ENCODE peak calls at places on chromosomes 13 and 19, in four cellular contexts. H is GM12865, P is GM23338, S is adipocyte. V is an unnamed sample.
A peak's percentile ranks its signal among the peaks of the same experiment; 100 is the strongest.

GRCh38 chr13:25276748-25277147 is 10.5 kb downstream of the MTMR6 start:
- DNase-seq in H (peak; percentile 15), P (no peak), S (no peak), V (no peak)

GRCh38 chr19:3057275-3057714 is 5.0 kb downstream of the TLE5 start:
- DNase-seq in H (no peak), P (no peak), S (no peak), V (peak; percentile 42)

GRCh38 chr19:31096047-31096446 is 253.2 kb downstream of the TSHZ3 start:
- DNase-seq in H (no peak), P (peak; percentile 22), S (no peak), V (no peak)

GRCh38 chr19:8605514-8605913 is 5.0 kb downstream of the ADAMTS10 start:
- DNase-seq in H (no peak), P (no peak), S (no peak), V (no peak)

GRCh38 chr13:43237616-43238015 is 214.2 kb downstream of the DNAJC15 start:
- DNase-seq in H (no peak), P (no peak), S (no peak), V (no peak)

GRCh38 chr13:73671011-73671410 is 463.2 kb downstream of the KLF12 start:
- DNase-seq in H (no peak), P (no peak), S (no peak), V (no peak)

GRCh38 chr13:40146063-40146462 is 490.6 kb downstream of the COG6 start:
- DNase-seq in H (no peak), P (peak; percentile 59), S (no peak), V (no peak)

GRCh38 chr13:63198076-63198475 is 1782.4 kb upstream of the PCDH20 start:
- DNase-seq in H (no peak), P (no peak), S (peak; percentile 58), V (peak; percentile 57)

GRCh38 chr19:43983912-43984686 is at the start of gene ZNF155:
- DNase-seq in H (peak; percentile 87), P (peak; percentile 99), S (peak; percentile 98), V (peak; percentile 89)

GRCh38 chr19:30106417-30107095 is 164.5 kb downstream of the URI1 start:
- DNase-seq in H (no peak), P (no peak), S (no peak), V (no peak)

GRCh38 chr19:10593820-10594637 is 6.9 kb upstream of the AP1M2 start:
- DNase-seq in H (peak; percentile 86), P (no peak), S (peak; percentile 83), V (no peak)

GRCh38 chr19:51064534-51065220 is at the start of gene KLK13:
- DNase-seq in H (no peak), P (peak; percentile 87), S (no peak), V (no peak)

GRCh38 chr13:39130298-39130697 is 92.0 kb downstream of the NHLRC3 start:
- DNase-seq in H (no peak), P (peak; percentile 28), S (no peak), V (no peak)

GRCh38 chr19:20860339-20860738 is 62.7 kb upstream of the ZNF85 start:
- DNase-seq in H (no peak), P (no peak), S (no peak), V (no peak)

GRCh38 chr13:20998649-20999415 is 62.6 kb downstream of the LATS2 start:
- DNase-seq in H (no peak), P (peak; percentile 48), S (no peak), V (no peak)

GRCh38 chr19:49210108-49210900 is 52.7 kb downstream of the TRPM4 start:
- DNase-seq in H (peak; percentile 37), P (peak; percentile 98), S (peak; percentile 29), V (no peak)

GRCh38 chr19:44620667-44621066 is 7.3 kb downstream of the IGSF23 start:
- DNase-seq in H (no peak), P (no peak), S (no peak), V (no peak)

GRCh38 chr13:67238277-67238859 is 8.2 kb upstream of the PCDH9 start:
- DNase-seq in H (peak; percentile 30), P (peak; percentile 24), S (peak; percentile 73), V (no peak)

GRCh38 chr13:110625771-110626321 is 10.5 kb downstream of the NAXD start:
- DNase-seq in H (no peak), P (no peak), S (no peak), V (no peak)

GRCh38 chr13:27953671-27954405 is 15.3 kb downstream of the CDX2 start:
- DNase-seq in H (peak; percentile 81), P (peak; percentile 92), S (peak; percentile 86), V (no peak)

GRCh38 chr13:60099631-60100420 is 63.9 kb downstream of the DIAPH3 start:
- DNase-seq in H (no peak), P (no peak), S (no peak), V (no peak)

GRCh38 chr13:75788494-75788991 is 152.4 kb downstream of the LMO7 start:
- DNase-seq in H (no peak), P (no peak), S (peak; percentile 87), V (peak; percentile 79)

GRCh38 chr13:100130092-100130491 is 41.2 kb downstream of the PCCA start:
- DNase-seq in H (no peak), P (peak; percentile 41), S (peak; percentile 12), V (no peak)

GRCh38 chr19:56222901-56223300 is 20.8 kb downstream of the ZSCAN5C start:
- DNase-seq in H (no peak), P (no peak), S (no peak), V (no peak)

GRCh38 chr13:114130131-114130707 is 2.2 kb downstream of the RASA3 start:
- DNase-seq in H (peak; percentile 13), P (no peak), S (no peak), V (no peak)

GRCh38 chr13:97567510-97568243 is 133.7 kb downstream of the RAP2A start:
- DNase-seq in H (peak; percentile 68), P (peak; percentile 8), S (no peak), V (peak; percentile 29)

GRCh38 chr19:7904074-7905020 is 670 bp downstream of the MAP2K7 start:
- DNase-seq in H (peak; percentile 71), P (peak; percentile 49), S (peak; percentile 73), V (no peak)

GRCh38 chr13:46386426-46386995 is 541 bp downstream of the RUBCNL start:
- DNase-seq in H (no peak), P (peak; percentile 50), S (peak; percentile 16), V (no peak)

GRCh38 chr13:33518442-33518841 is 232.9 kb upstream of the STARD13 start:
- DNase-seq in H (no peak), P (no peak), S (no peak), V (no peak)

GRCh38 chr13:99655351-99656091 is 154.2 kb downstream of the TM9SF2 start:
- DNase-seq in H (no peak), P (no peak), S (no peak), V (no peak)

GRCh38 chr19:46958542-46958941 is 61.1 kb upstream of the NPAS1 start:
- DNase-seq in H (peak; percentile 44), P (peak; percentile 35), S (peak; percentile 62), V (peak; percentile 65)

GRCh38 chr13:43036386-43037220 is 13.2 kb downstream of the DNAJC15 start:
- DNase-seq in H (no peak), P (peak; percentile 12), S (no peak), V (no peak)

GRCh38 chr19:46604781-46605355 is 3.7 kb downstream of the CALM3 start:
- DNase-seq in H (no peak), P (no peak), S (no peak), V (no peak)

GRCh38 chr13:31440132-31440531 is 240.4 kb downstream of the B3GLCT start:
- DNase-seq in H (no peak), P (no peak), S (no peak), V (no peak)

GRCh38 chr13:36418022-36418805 is 14.1 kb upstream of the CCNA1 start:
- DNase-seq in H (peak; percentile 42), P (peak; percentile 9), S (peak; percentile 78), V (peak; percentile 64)

DNA sequence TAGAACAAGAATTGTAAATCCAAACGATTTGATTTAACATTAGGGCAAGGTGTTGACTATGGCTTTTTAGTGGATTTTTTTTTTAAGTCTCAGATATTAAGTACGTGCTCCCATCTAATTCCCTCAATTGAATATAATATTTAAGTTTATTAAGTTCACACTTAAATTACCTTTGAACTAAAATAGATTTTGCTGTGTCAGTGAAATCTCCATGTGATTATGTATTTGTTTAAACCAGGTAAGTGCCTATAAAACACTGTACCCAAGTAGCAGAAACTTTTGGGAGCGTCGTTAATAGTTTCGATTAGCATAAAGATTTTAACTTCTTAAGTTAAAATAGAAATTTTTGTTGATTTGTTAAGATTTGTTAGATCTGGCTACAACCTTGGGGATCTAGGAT is 1.6 kb downstream of the CLN5 start:
- DNase-seq in H (no peak), P (no peak), S (no peak), V (no peak)
- H3K4me3 ChIP-seq in H (peak overlapping the region; percentile 67), P (peak overlapping the region; percentile 77), S (peak overlapping the region; percentile 94), V (no peak overlapping the region)

DNA sequence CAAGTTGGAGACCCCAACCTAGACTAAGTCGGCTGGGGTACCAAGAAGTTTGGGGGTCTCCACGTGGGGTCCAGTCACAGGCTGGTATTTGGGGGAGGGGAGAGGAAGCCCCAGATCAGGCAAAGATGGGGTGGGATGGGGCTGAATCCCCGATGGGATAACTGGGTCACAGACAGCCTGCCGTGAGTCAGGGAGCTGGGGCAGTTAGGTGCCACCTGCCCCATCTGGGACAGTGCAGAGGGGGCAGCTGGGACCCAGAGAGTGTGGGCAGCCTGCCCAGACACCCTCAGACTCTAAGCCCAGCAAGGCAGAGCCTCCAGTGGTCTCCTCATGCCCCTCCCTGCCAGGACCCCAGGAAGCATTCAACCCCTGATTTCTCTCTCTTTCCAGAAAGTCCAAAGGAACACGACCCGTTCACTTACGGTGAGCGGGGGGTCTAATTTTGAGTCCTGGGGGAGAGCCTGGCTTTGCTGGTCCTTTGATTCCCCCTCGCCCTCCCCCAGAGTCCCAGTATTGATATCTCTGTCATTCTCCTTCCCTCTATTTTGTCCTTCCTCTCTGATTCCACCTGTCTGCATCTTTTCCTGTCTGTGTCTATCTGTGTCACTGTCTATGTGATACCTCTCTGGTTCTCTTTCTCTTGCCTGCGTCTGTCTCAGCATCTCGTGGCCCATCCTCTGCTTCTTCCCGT is 1.7 kb downstream of the FXYD1 start:
- DNase-seq in H (no peak), P (no peak), S (no peak), V (no peak)
- H3K4me3 ChIP-seq in H (no peak overlapping the region), P (peak overlapping the region; percentile 46), S (peak overlapping the region; percentile 74), V (no peak overlapping the region)

GRCh38 chr19:16338470-16339360 is 14.1 kb downstream of the KLF2 start:
- DNase-seq in H (peak; percentile 89), P (peak; percentile 40), S (peak; percentile 81), V (peak; percentile 68)

GRCh38 chr19:16339361-16339725 is 14.7 kb downstream of the KLF2 start:
- DNase-seq in H (no peak), P (no peak), S (no peak), V (no peak)

GRCh38 chr19:16336571-16336970 is 11.9 kb downstream of the KLF2 start:
- DNase-seq in H (no peak), P (no peak), S (peak; percentile 76), V (no peak)

GRCh38 chr19:16340092-16340491 is 15.5 kb downstream of the KLF2 start:
- DNase-seq in H (no peak), P (no peak), S (no peak), V (no peak)

GRCh38 chr19:16337809-16338469 is 13.3 kb downstream of the KLF2 start:
- DNase-seq in H (no peak), P (no peak), S (no peak), V (no peak)
- H3K4me3 ChIP-seq in H (no peak overlapping the region), P (no peak overlapping the region), S (no peak overlapping the region), V (no peak overlapping the region)

GRCh38 chr13:44541601-44542000 is 34.5 kb downstream of the TSC22D1 start:
- DNase-seq in H (no peak), P (peak; percentile 17), S (no peak), V (no peak)
- H3K4me3 ChIP-seq in H (no peak overlapping the region), P (no peak overlapping the region), S (no peak overlapping the region), V (no peak overlapping the region)

V was measured in skeletal muscle cell.